ENCODE peak calls at places on chromosome 15, in five cellular contexts. V is Panc1, A is heart left ventricle, U is mucosa of descending colon, T is body of pancreas. D is an unnamed sample.

GRCh38 chr15:78224024-78224413 is 10.3 kb downstream of the ACSBG1 start:
- ATAC-seq in V (no peak), T (no peak), A (no peak), U (no peak), D (no peak)

GRCh38 chr15:94991718-94992117 is 760.4 kb downstream of the MCTP2 start:
- ATAC-seq in V (no peak), A (no peak), U (no peak), T (no peak), D (no peak)

GRCh38 chr15:48974865-48975264 is 11.1 kb upstream of the SHC4 start:
- ATAC-seq in T (no peak), U (no peak), V (no peak), A (no peak), D (no peak)

GRCh38 chr15:85950101-85950500 is 129.6 kb upstream of the AGBL1 start:
- ATAC-seq in U (no peak), T (no peak), A (peak; percentile 93), V (no peak), D (no peak)

GRCh38 chr15:76340802-76341365 is 4.3 kb downstream of the ISL2 start:
- ATAC-seq in A (peak; percentile 44), V (peak; percentile 83), T (peak; percentile 49), U (peak; percentile 50), D (no peak)

GRCh38 chr15:28094732-28095521 is 4.2 kb downstream of the OCA2 start:
- ATAC-seq in T (peak; percentile 74), A (no peak), V (peak; percentile 35), U (peak; percentile 88), D (peak; percentile 4)

GRCh38 chr15:52146776-52147175 is 34.2 kb upstream of the BCL2L10 start:
- ATAC-seq in T (no peak), U (no peak), A (no peak), V (no peak), D (no peak)

GRCh38 chr15:76185716-76186115 is 125.6 kb downstream of the ETFA start:
- ATAC-seq in V (peak; percentile 61), T (peak; percentile 54), U (peak; percentile 81), A (no peak), D (no peak)

GRCh38 chr15:33132722-33133345 is 61.7 kb downstream of the FMN1 start:
- ATAC-seq in U (peak; percentile 92), T (peak; percentile 62), A (peak; percentile 54), V (peak; percentile 96), D (no peak)

GRCh38 chr15:40941528-40942336 is 11.5 kb upstream of the CHAC1 start:
- ATAC-seq in T (peak; percentile 92), V (peak; percentile 91), A (peak; percentile 22), U (peak; percentile 91), D (peak; percentile 93)

GRCh38 chr15:40941078-40941527 is 12.0 kb downstream of the DLL4 start:
- ATAC-seq in V (no peak), T (no peak), A (no peak), U (peak; percentile 1), D (no peak)

GRCh38 chr15:40942337-40942854 is 10.9 kb upstream of the CHAC1 start:
- ATAC-seq in V (no peak), T (peak; percentile 4), U (peak; percentile 20), A (no peak), D (no peak)

GRCh38 chr15:40943764-40944365 is 9.4 kb upstream of the CHAC1 start:
- ATAC-seq in A (no peak), V (no peak), U (no peak), T (no peak), D (no peak)

GRCh38 chr15:40942865-40943264 is 10.4 kb upstream of the CHAC1 start:
- ATAC-seq in U (no peak), A (no peak), V (no peak), T (no peak), D (no peak)
- H3K4me3 ChIP-seq in U (no peak overlapping the region), A (peak overlapping the region; percentile 57), V (no peak overlapping the region), T (no peak overlapping the region), D (peak overlapping the region; percentile 70)

GRCh38 chr15:89017370-89018066 is 70.7 kb upstream of the ABHD2 start:
- ATAC-seq in A (peak; percentile 57), T (peak; percentile 63), U (peak; percentile 86), V (peak; percentile 90), D (peak; percentile 74)
- H3K4me3 ChIP-seq in A (peak overlapping the region; percentile 48), T (no peak overlapping the region), U (no peak overlapping the region), V (peak overlapping the region; percentile 24), D (peak overlapping the region; percentile 38)

GRCh38 chr15:31304074-31304648 is 22.5 kb upstream of the KLF13 start:
- ATAC-seq in T (no peak), U (peak; percentile 29), V (no peak), A (no peak), D (no peak)
- H3K4me3 ChIP-seq in T (no peak overlapping the region), U (no peak overlapping the region), V (no peak overlapping the region), A (no peak overlapping the region), D (no peak overlapping the region)

DNA sequence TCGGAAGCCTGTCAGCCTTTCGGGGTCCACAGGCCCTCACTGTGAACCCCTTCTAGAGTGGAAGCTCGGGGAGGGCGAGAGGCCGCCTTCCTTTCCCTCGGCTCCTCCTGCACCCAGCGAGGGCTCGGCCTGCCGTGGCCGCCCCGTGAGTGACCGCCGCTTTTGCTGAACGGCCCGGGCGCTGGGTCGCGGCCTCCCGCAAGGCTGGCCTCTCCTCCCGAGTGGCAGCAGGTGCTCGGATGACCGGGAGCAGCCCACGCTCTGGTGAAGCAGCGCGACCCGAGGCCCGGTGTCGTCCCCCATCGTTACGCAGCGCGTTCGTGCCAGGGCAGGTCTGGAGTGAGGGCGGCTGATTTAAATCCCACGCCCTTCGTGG is 53.8 kb downstream of the LRRK1 start:
- ATAC-seq in V (no peak), A (no peak), U (peak; percentile 30), T (no peak), D (no peak)
- H3K4me3 ChIP-seq in V (no peak overlapping the region), A (peak overlapping the region; percentile 28), U (no peak overlapping the region), T (no peak overlapping the region), D (peak overlapping the region; percentile 44)

GRCh38 chr15:92187975-92188374 is 205.7 kb upstream of the ST8SIA2 start:
- ATAC-seq in A (no peak), V (no peak), T (no peak), U (no peak), D (no peak)
- H3K4me3 ChIP-seq in A (no peak overlapping the region), V (no peak overlapping the region), T (no peak overlapping the region), U (no peak overlapping the region), D (no peak overlapping the region)

GRCh38 chr15:41945221-41945620 is 27.1 kb downstream of the EHD4 start:
- ATAC-seq in A (no peak), T (no peak), V (no peak), U (no peak), D (no peak)

GRCh38 chr15:41945701-41946100 is 26.7 kb downstream of the EHD4 start:
- ATAC-seq in T (no peak), A (peak; percentile 18), U (no peak), V (peak; percentile 33), D (no peak)

GRCh38 chr15:41942886-41943285 is 29.5 kb downstream of the EHD4 start:
- ATAC-seq in A (no peak), U (no peak), V (no peak), T (no peak), D (no peak)

GRCh38 chr15:41943543-41944312 is 28.6 kb downstream of the EHD4 start:
- ATAC-seq in T (peak; percentile 4), V (no peak), A (no peak), U (no peak), D (peak; percentile 19)

DNA sequence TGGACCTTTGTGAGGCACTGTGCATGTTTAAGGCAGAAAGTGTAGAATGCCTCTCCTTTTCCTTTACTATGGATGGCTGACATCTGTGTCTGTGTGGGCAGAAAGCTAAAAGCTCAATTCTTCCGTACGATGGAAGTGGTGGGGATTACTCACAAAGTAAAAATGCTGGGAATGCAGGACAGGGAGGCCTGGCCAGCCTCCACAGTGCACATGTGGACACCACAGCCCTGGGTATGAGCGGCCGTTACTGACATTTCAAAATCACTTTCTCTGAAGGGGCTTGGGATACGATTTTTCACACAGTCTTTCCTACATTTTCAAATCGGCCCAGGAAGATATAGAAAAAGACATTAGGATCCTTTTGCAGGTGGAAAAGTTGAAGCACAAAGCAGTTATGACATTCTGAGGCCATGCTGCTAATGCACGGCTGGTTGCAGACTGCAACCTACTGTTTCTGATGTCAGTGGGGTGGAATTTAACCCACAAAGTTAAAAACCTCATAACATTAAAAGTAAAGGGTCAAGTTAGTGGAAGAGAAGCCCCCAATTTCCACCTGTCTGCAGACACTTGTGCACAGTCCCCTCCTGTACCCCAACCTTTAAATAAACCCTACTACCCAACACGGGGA is 27.9 kb downstream of the EHD4 start:
- ATAC-seq in V (peak; percentile 80), U (peak; percentile 18), A (no peak), T (peak; percentile 88), D (peak; percentile 94)
- H3K4me3 ChIP-seq in V (no peak overlapping the region), U (no peak overlapping the region), A (no peak overlapping the region), T (no peak overlapping the region), D (no peak overlapping the region)

GRCh38 chr15:64773606-64774555 is 1.5 kb downstream of the RBPMS2 start:
- ATAC-seq in U (no peak), T (no peak), A (peak; percentile 40), V (peak; percentile 18), D (peak; percentile 3)
- H3K4me3 ChIP-seq in U (no peak overlapping the region), T (no peak overlapping the region), A (peak overlapping the region; percentile 97), V (peak overlapping the region; percentile 69), D (peak overlapping the region; percentile 68)

DNA sequence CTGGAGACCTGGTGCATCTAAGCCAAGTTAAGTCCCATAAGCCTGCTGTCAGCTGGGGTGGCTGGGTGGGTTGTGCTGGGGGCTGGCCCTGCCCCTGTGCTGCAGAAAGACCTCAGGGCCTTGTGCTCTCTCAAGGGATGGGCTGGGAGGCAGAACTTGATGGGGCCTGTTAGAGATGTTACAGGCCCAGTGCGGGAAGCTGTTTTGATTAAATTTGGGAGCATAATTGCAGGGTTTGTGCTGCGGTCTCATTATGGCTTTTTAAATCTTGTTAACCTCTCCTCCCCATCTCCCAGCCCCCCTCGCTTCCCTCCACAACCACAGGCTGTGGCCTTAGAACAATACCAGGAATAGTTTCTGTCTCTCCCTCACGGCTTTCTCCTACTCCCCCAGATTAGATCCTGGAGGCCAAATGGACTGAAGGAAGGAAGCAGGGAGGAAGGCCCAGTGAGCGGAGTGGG is 87.6 kb upstream of the TLE3 start:
- ATAC-seq in A (no peak), U (no peak), V (no peak), T (no peak), D (no peak)
- H3K4me3 ChIP-seq in A (no peak overlapping the region), U (no peak overlapping the region), V (no peak overlapping the region), T (no peak overlapping the region), D (no peak overlapping the region)

GRCh38 chr15:69666921-69667811 is 214.5 kb downstream of the RPLP1 start:
- ATAC-seq in V (no peak), T (no peak), A (no peak), U (peak; percentile 39), D (no peak)
- H3K4me3 ChIP-seq in V (no peak overlapping the region), T (no peak overlapping the region), A (no peak overlapping the region), U (no peak overlapping the region), D (no peak overlapping the region)

D was measured in gastroesophageal sphincter.